ENCODE peak calls at places on chromosomes 6 and 20, in four cellular contexts. J, T, M and D are unnamed samples.

GRCh38 chr6:88983532-88983931 is 20.1 kb upstream of the RNGTT start:
- DNase-seq in J (no peak), T (no peak), M (no peak), D (peak)

GRCh38 chr6:158595223-158595622 is 35.3 kb downstream of the TMEM181 start:
- DNase-seq in J (no peak), T (no peak), M (peak), D (no peak)

GRCh38 chr20:56940466-56940865 is 311.4 kb downstream of the TFAP2C start:
- DNase-seq in J (no peak), T (no peak), M (no peak), D (no peak)

GRCh38 chr6:142349215-142349823 is 47.5 kb downstream of the ADGRG6 start:
- DNase-seq in J (no peak), T (no peak), M (peak), D (no peak)

GRCh38 chr20:50513169-50514034 is 3.2 kb downstream of the PTPN1 start:
- DNase-seq in J (no peak), T (no peak), M (no peak), D (no peak)

GRCh38 chr6:16388488-16388887 is 150.1 kb downstream of the GMPR start:
- DNase-seq in J (no peak), T (no peak), M (no peak), D (no peak)

GRCh38 chr6:167508919-167509852 is 184.3 kb downstream of the TTLL2 start:
- DNase-seq in J (no peak), T (no peak), M (no peak), D (no peak)

GRCh38 chr6:88179692-88180091 is 13.5 kb upstream of the CNR1 start:
- DNase-seq in J (no peak), T (peak), M (no peak), D (no peak)

GRCh38 chr6:52839124-52840055 is 1.2 kb downstream of the GSTA5 start:
- DNase-seq in J (peak), T (no peak), M (peak), D (peak)

GRCh38 chr6:3913077-3913957 is 64.1 kb downstream of the FAM50B start:
- DNase-seq in J (peak), T (no peak), M (peak), D (peak)

GRCh38 chr6:30614044-30614842 is 2.8 kb downstream of the PPP1R10 start:
- DNase-seq in J (no peak), T (no peak), M (no peak), D (no peak)

GRCh38 chr6:95489185-95489863 is 88.0 kb upstream of the MANEA start:
- DNase-seq in J (no peak), T (no peak), M (no peak), D (no peak)

GRCh38 chr6:31356216-31356945 is 598 bp downstream of the HLA-B start:
- DNase-seq in J (no peak), T (no peak), M (no peak), D (no peak)

GRCh38 chr20:61822396-61822795 is 243.3 kb downstream of the TAF4 start:
- DNase-seq in J (no peak), T (no peak), M (no peak), D (no peak)

GRCh38 chr20:60203451-60203850 is 245.2 kb downstream of the CDH26 start:
- DNase-seq in J (no peak), T (no peak), M (no peak), D (no peak)

GRCh38 chr6:163837681-163838431 is 423.3 kb downstream of the QKI start:
- DNase-seq in J (no peak), T (no peak), M (no peak), D (peak)

GRCh38 chr6:52361945-52362442 is at the start of gene PAQR8:
- DNase-seq in J (peak), T (no peak), M (no peak), D (peak)

GRCh38 chr20:57157106-57157691 is 109.2 kb downstream of the BMP7 start:
- DNase-seq in J (no peak), T (no peak), M (no peak), D (no peak)

GRCh38 chr6:53860511-53860910 is 65.7 kb downstream of the LRRC1 start:
- DNase-seq in J (no peak), T (no peak), M (no peak), D (no peak)

GRCh38 chr6:87661016-87661415 is 41.0 kb downstream of the AKIRIN2 start:
- DNase-seq in J (no peak), T (no peak), M (no peak), D (no peak)

GRCh38 chr6:89818977-89819335 is 638 bp downstream of the MDN1 start:
- DNase-seq in J (peak), T (no peak), M (peak), D (peak)

GRCh38 chr20:10649817-10650200 is 24.0 kb downstream of the JAG1 start:
- DNase-seq in J (no peak), T (no peak), M (no peak), D (no peak)

GRCh38 chr20:2817891-2818595 is 1.9 kb downstream of the TMEM239 start:
- DNase-seq in J (no peak), T (no peak), M (no peak), D (no peak)

GRCh38 chr20:22214296-22214695 is 370.1 kb downstream of the FOXA2 start:
- DNase-seq in J (no peak), T (no peak), M (no peak), D (no peak)

DNA sequence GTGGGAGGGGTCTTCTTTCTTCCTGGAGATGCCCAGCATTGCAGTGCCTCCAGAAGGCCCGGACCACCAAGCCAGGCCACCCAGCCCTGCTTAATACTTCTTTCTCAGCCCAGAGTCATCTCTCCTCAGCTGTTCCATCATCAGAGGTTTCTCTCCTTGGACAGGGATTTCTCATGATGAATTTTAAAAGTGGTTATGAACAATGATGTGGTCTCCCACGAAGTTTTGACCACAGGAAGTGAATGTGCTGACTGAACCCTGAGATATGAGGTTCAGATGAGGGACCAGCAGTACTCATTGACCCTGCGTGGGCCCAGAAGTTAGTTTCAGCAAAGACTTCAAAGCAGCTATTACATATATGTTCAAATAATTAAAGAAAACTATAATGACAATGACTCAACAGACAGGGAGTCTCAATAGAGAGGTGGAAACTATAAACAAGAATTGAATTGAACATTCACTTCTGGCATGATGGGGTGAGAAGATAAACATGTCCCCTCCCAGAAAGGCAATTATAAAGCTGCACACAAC is 114.5 kb upstream of the SLC22A16 start:
- DNase-seq in J (no peak), T (peak), M (no peak), D (no peak)
- TF ChIP-seq TARDBP in J (no peak), T (no peak), M (no peak), D (no peak)

GRCh38 chr6:118012944-118013343 is 105.9 kb downstream of the SLC35F1 start:
- DNase-seq in J (no peak), T (no peak), M (peak), D (no peak)
- TF ChIP-seq BHLHE40 in J (no peak), T (no peak), M (no peak), D (no peak)

DNA sequence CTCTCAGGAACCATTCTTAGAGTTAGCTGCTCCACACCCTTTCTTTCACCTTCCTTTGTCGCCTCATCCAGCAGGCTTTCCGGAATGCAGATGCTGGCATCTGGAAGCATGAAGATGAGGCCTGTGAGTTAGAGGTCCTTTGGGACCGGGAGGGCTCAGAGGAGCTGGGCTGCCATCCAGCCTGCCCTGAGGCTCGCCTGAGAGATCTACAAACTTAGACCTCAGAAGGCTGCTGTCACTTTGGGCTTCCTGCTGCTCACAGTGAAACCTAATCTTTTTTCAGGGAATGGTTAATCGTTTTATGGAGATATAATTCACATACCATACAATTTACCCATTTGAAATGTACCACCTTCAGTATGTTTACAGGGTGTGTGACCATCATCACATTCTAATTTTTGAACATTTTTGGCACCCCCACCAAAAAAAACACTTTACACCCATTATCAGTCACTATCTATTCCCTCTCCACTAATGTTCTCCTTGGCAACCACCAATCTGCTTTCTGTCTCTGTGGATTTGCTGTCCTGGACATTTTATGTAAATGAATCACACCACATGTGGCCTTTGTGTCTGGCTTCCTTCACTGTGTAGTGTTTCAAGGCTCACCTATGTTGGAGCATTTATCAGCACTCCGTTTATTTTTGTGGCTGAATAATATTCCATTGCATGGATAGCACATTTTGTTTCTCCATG is 20.0 kb upstream of the MPC1 start:
- DNase-seq in J (no peak), T (no peak), M (no peak), D (peak)
- TF ChIP-seq TARDBP in J (no peak), T (no peak), M (no peak), D (no peak)

DNA sequence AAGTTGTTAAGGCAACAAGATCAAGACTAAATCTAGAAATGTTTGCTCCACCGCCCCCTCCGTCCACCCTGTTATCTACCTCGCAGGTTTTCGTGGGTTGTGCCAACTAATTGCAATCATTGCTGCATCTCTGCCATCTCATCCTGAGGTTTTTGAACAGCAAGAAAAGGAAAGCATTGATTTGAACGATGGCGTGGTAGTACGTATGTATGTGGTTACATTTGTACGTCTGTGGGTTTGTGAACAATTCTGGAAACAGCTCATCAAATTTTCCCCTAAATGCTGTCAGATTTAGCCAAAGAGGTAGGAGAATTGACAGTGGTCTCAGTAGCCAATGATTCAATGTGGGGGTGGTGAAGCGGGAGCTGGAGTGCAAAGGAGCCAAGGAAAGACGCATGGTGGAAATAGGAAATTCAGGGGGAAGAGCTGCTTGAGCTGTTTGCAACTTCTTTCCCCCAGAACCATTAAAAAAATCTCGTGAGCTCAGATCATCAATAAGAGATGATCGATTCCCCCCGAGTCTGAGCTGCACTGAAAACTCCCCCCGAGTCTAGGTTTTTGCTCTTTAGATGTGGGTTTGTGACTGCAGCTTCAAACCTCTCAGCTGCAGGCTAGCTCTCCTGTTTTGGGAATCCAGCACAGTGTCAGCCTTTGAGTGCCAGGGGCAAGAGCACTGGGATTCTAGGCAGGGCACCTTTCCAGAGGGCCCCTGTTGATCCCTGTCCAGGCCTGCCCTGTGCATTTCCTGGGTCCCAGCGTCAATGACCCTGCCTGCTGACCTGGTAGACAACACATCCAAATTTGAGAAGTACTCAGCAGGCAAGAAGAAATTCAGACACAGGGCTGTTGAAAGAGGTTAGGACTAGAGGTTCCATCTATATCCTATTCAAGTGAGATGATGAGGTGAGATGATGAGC is 72.6 kb upstream of the LY86 start:
- DNase-seq in J (no peak), T (peak), M (no peak), D (no peak)
- TF ChIP-seq BHLHE40 in J (no peak), T (peak), M (no peak), D (no peak)

DNA sequence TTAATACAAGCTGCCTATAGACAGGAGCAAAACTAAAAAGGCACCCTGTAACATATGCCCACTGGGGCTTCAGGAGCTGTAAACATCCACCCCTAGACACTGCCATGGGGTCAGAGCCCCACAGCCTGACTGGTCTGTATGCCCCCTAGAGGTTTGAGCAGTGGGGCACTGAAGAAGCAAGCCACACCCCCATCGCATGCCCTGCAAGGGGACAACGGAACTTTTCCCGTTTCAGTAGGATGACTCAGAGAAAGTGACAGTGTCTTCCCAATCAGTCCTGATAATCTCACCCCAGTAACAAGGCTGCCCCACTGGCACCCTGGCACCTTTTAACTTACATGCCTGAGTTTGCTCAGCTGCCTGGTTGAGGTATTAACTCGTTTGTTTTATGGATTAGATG is 35.9 kb downstream of the BEND3 start:
- DNase-seq in J (no peak), T (no peak), M (peak), D (peak)
- TF ChIP-seq TARDBP in J (no peak), T (no peak), M (no peak), D (no peak)

DNA sequence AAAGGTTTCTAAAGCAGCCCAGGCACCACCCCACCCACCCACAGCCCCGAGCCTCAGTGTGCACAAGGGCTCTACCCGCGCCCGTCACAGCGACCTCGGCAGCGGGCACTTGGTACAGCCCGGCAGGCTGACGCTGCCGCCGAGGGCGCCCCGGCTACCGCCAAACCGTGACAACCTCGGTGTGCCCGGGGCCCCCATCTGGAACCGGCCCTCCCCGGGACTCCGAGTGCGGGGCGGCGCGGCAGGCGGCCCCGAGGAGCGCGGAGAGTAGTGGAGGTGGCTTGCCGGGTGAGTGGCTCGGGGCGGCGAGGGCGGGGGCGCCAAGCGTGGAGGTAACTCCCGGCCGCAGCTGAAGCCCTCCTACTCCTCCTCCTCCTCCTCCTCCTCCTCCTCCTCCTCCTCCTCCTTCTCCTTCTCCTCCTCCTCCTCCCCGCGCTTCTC is at the start of gene ISM1:
- DNase-seq in J (no peak), T (no peak), M (no peak), D (peak)
- TF ChIP-seq BHLHE40 in J (no peak), T (no peak), M (no peak), D (no peak)

GRCh38 chr20:46951840-46952497 is 57.3 kb downstream of the EYA2 start:
- DNase-seq in J (no peak), T (no peak), M (no peak), D (no peak)

GRCh38 chr20:46954490-46955038 is 59.9 kb downstream of the EYA2 start:
- DNase-seq in J (no peak), T (no peak), M (no peak), D (no peak)

GRCh38 chr20:46959081-46959692 is 64.5 kb downstream of the EYA2 start:
- DNase-seq in J (no peak), T (no peak), M (peak), D (no peak)

GRCh38 chr20:46953596-46953995 is 59.0 kb downstream of the EYA2 start:
- DNase-seq in J (no peak), T (no peak), M (no peak), D (no peak)

GRCh38 chr20:46955601-46956556 is 61.2 kb downstream of the EYA2 start:
- DNase-seq in J (no peak), T (no peak), M (no peak), D (no peak)
- TF ChIP-seq TARDBP in J (no peak), T (no peak), M (no peak), D (no peak)

GRCh38 chr6:147675281-147675680 is 166.8 kb downstream of the SAMD5 start:
- DNase-seq in J (no peak), T (no peak), M (no peak), D (no peak)
- TF ChIP-seq BHLHE40 in J (no peak), T (no peak), M (no peak), D (no peak)

GRCh38 chr6:43021270-43022047 is at the start of gene RRP36:
- DNase-seq in J (peak), T (no peak), M (peak), D (peak)
- TF ChIP-seq TARDBP in J (no peak), T (no peak), M (no peak), D (no peak)

GRCh38 chr6:148395583-148396101 is 53.0 kb downstream of the SASH1 start:
- DNase-seq in J (no peak), T (no peak), M (no peak), D (no peak)
- TF ChIP-seq BHLHE40 in J (no peak), T (no peak), M (no peak), D (no peak)